ENCODE peak calls at places on chromosomes 4 and X, in six cellular contexts. V is HepG2, U is A549, J is GM12878, R is K562, B is upper lobe of left lung. O is an unnamed sample. For H3K4me1, the result is how much of the 10 kb centered on the place peaks cover.

GRCh38 chrX:123899701-123900100 is 39.8 kb downstream of the XIAP start:
- ATAC-seq in U (no peak), V (no peak), B (no peak), R (no peak), J (no peak), O (no peak)

GRCh38 chr4:46839128-46839527 is 69.9 kb downstream of the COX7B2 start:
- ATAC-seq in R (no peak), V (peak), U (no peak), J (peak), B (no peak), O (no peak)

GRCh38 chr4:183773790-183774189 is 114.7 kb downstream of the TRAPPC11 start:
- ATAC-seq in J (no peak), U (no peak), R (no peak), B (no peak), V (no peak), O (no peak)

GRCh38 chr4:112277220-112277619 is 8.5 kb downstream of the TIFA start:
- ATAC-seq in V (no peak), B (no peak), U (no peak), R (no peak), J (peak), O (no peak)

GRCh38 chrX:56812515-56813105 is 83.6 kb downstream of the NBDY start:
- ATAC-seq in J (peak), U (no peak), R (peak), B (peak), V (no peak), O (no peak)

GRCh38 chr4:6509587-6509986 is 37.2 kb upstream of the PPP2R2C start:
- ATAC-seq in J (no peak), V (no peak), B (no peak), R (no peak), U (peak), O (no peak)

GRCh38 chr4:186643501-186644315 is 79.9 kb downstream of the FAT1 start:
- ATAC-seq in R (no peak), V (peak), B (no peak), J (no peak), U (peak), O (no peak)

GRCh38 chr4:13264126-13264525 is 220.0 kb downstream of the RAB28 start:
- ATAC-seq in R (no peak), B (no peak), V (no peak), U (no peak), J (no peak), O (no peak)

GRCh38 chr4:95537181-95537580 is 11.6 kb downstream of the UNC5C start:
- ATAC-seq in B (no peak), J (peak), R (no peak), V (no peak), U (no peak), O (no peak)

GRCh38 chrX:72020204-72020603 is 109.6 kb downstream of the NHSL2 start:
- ATAC-seq in U (no peak), B (no peak), V (no peak), R (no peak), J (no peak), O (no peak)

GRCh38 chr4:7673111-7673510 is 238.4 kb upstream of the PSAPL1 start:
- ATAC-seq in V (peak), J (no peak), U (no peak), B (no peak), R (no peak), O (no peak)

GRCh38 chr4:37994569-37994968 is 34.4 kb downstream of the PTTG2 start:
- ATAC-seq in U (no peak), B (no peak), R (no peak), J (peak), V (no peak), O (no peak)

GRCh38 chr4:121582296-121582695 is 114.5 kb downstream of the ANXA5 start:
- ATAC-seq in B (peak), J (no peak), U (no peak), V (no peak), R (no peak), O (no peak)

GRCh38 chrX:48826135-48826875 is at the start of gene ERAS:
- ATAC-seq in U (no peak), R (no peak), B (no peak), V (no peak), J (no peak), O (no peak)

DNA sequence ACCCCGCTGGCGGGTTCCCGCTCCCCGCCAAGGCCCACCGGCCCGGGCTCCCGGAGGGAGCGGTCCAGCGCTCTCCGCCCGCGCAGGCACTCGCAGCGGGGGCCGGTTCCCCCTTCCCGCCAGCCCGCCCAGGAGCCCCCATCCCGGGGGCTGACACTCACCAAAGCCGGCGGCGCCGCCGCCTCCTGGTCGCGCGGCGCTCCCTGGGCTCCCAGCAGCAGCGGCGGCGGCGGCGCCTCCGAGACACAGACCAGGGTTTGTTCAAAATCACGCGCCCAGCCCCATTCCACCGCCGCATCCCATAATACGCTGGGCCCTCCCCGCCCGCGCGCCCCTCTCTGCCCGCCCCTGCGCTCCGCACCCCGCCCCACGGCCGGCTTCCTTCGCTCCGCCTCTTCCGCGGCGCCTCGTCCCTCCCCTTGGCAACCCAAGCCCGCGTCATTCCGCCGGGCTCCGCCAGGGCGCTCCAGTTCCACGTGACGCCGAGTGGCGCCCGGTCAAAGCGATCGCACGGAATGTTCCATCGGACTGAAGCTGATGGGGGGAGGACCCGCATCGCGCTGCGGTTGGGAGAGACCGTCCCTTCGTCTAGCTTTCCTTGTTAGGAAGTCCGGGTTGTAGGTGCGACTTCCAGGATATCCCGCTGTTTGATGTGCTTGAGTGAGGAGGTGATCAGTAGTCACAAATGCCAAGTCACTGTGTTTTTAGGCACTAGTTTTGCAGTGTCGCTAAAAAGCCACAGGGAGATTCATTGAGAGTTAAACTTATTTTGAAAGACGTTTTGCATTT is 2.2 kb upstream of the LIN54 start:
- ATAC-seq in B (peak), J (peak), R (peak), V (peak), U (peak), O (peak)
- TF ChIP-seq EP300 in B (peak), J (no peak), R (peak), V (no peak), U (no peak), O (no peak)

DNA sequence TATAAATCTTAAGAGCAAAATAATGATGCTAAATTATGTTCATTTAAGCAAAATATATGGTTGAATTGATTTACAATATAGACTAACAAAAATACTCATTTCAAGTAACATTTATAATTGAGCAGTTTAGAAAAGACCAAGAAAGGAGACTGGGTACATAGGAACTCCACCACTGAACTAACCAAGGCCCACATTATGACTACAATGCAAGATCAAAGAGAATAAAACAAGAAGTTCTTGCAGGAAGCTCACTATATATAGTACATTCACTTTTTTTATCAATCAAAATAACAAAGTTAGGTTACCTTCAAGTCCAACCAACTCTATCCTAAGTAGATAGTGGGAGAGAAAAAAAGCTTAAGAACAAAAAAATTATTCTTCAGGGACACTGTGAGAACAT is 8.0 kb downstream of the CHIC2 start:
- ATAC-seq in U (no peak), J (peak), R (no peak), V (no peak), B (no peak), O (no peak)
- H3K4me1 ChIP-seq in U (under half), J (under half), R (under half), V (half or more), B (under half), O (under half)

GRCh38 chr4:169400832-169401231 is 130.1 kb upstream of the SH3RF1 start:
- ATAC-seq in R (no peak), U (no peak), V (no peak), B (no peak), J (peak), O (no peak)

GRCh38 chr4:169398294-169398693 is 127.5 kb upstream of the SH3RF1 start:
- ATAC-seq in R (no peak), V (no peak), U (no peak), B (no peak), J (peak), O (no peak)

GRCh38 chr4:169399976-169400767 is 129.4 kb upstream of the SH3RF1 start:
- ATAC-seq in R (no peak), V (no peak), B (no peak), U (no peak), J (peak), O (no peak)

DNA sequence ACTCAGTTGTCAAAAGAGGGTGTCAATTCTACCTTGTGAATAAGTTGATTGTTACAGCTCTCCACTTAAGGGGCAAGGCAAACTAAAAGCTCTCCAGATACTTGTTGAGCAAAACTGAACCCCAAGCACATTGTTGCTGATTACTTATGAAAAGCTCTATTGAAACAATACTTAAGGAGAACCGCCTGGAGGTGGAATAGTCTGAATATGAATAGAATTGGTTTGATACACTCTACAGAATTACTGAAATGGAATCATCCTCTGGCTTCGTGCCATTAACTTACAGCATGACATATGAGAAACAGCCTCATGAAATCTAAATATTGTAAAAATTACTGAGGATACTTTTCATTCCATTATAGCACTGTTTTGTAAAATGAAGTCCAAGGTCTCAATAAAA is 127.0 kb upstream of the SH3RF1 start:
- ATAC-seq in J (no peak), U (no peak), R (no peak), V (no peak), B (no peak), O (no peak)
- H3K27ac ChIP-seq in J (no peak), U (no peak), R (no peak), V (no peak), B (no peak), O (no peak)

GRCh38 chr4:44928785-44929184 is 202.4 kb upstream of the GNPDA2 start:
- ATAC-seq in B (no peak), R (no peak), V (no peak), U (no peak), J (no peak), O (no peak)

GRCh38 chr4:44927361-44928061 is 201.2 kb upstream of the GNPDA2 start:
- ATAC-seq in U (no peak), B (no peak), R (no peak), V (peak), J (peak), O (no peak)

GRCh38 chr4:44928062-44928380 is 201.7 kb upstream of the GNPDA2 start:
- ATAC-seq in U (no peak), R (no peak), V (no peak), B (no peak), J (no peak), O (no peak)

GRCh38 chr4:44931720-44932119 is 205.4 kb upstream of the GNPDA2 start:
- ATAC-seq in U (no peak), V (no peak), B (no peak), J (no peak), R (no peak), O (no peak)
- TF ChIP-seq EP300 in U (no peak), V (no peak), B (no peak), J (no peak), R (no peak), O (no peak)

DNA sequence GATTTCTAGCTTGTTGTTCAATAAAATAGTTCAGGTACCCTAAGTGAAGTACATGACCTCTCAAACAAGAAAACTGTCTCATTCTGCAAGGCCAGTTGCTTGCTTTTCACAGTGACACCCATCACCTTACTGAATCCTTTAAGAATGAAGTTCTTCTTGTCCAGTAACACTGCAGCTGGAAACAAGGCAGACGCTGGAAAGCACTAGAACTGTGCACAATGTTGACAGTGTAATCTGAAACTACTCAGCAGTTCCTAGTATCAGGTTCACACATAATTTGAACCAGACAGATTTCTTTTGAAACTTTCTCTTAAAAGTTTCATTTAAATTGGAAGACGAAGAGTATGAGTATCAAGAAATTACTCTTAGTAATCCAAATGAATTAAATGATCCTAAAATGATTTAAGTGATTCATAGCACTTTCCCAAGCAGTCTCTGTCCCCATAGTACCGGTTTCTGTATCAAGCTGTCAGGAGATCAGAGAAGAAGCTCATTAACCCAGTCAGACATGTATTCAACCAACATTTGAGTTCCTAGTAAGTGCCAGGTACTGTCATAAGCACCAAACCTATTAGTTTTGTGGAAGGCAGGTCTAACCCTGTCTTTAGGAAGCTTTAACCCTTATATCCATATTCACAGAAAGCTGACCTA is 63.5 kb downstream of the PALLD start:
- ATAC-seq in R (no peak), J (peak), V (no peak), U (no peak), B (no peak), O (no peak)
- H3K4me1 ChIP-seq in R (under half), J (under half), V (under half), U (half or more), B (under half), O (under half)

DNA sequence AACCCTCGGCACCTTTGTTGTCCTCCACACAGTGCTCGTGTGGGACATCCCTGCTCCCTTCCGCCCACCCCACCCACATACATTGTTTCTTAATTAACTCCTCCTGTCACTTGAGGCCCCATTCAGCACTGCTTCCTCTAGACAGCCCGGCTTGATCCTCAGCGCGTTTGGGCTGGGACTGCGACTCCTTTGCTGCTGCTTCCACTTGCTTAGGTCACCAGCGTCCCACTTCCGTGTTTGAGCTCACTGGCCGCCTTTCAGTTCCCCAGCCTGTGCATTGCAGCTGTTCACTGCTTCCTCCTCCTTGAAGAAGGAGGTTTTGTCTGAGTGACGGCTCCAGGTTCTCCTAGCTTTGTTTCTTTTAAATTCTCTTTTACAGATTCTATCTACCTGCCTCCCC is 16.1 kb downstream of the RNF4 start:
- ATAC-seq in R (peak), V (no peak), U (no peak), B (peak), J (peak), O (peak)
- H3K27ac ChIP-seq in R (peak), V (no peak), U (no peak), B (peak), J (peak), O (peak)

GRCh38 chr4:180694875-180695274 is 1548.3 kb upstream of the TENM3 start:
- ATAC-seq in B (no peak), J (no peak), U (no peak), R (no peak), V (no peak), O (no peak)
- TF ChIP-seq EP300 in B (no peak), J (no peak), U (no peak), R (no peak), V (no peak), O (no peak)

GRCh38 chr4:683247-683897 is 5.6 kb downstream of the SLC49A3 start:
- ATAC-seq in V (peak), B (no peak), J (peak), U (no peak), R (no peak), O (no peak)

GRCh38 chr4:683982-684571 is 4.9 kb downstream of the SLC49A3 start:
- ATAC-seq in J (peak), B (no peak), U (peak), V (peak), R (peak), O (no peak)

GRCh38 chr4:686371-687040 is 2.4 kb downstream of the SLC49A3 start:
- ATAC-seq in R (no peak), U (no peak), J (no peak), V (no peak), B (no peak), O (no peak)

GRCh38 chr4:685681-686218 is 3.2 kb downstream of the SLC49A3 start:
- ATAC-seq in B (no peak), U (no peak), J (no peak), V (no peak), R (no peak), O (no peak)

DNA sequence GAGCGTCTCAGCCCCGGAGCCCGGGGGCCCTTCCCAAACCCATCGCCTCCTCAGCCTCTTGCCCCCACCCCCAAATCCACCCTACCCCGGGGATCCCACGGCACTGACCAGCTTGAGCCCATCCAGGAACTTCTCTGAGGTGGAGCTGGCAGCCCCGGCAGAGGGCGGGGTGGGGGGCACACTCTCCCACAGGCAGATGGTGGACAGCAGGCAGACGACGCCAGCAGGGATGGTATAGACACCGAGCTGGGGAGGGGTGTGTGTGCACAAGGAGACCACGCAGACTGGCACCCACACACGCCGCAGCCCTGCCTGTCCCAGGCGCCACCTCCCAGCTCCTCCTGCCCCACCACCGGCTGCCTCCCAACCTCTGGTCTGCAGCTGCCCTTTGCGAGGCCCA is 4.3 kb downstream of the SLC49A3 start:
- ATAC-seq in R (no peak), V (no peak), U (no peak), J (no peak), B (no peak), O (no peak)
- H3K4me1 ChIP-seq in R (under half), V (half or more), U (under half), J (under half), B (under half), O (half or more)